ENCODE peak calls at places on chromosomes 16 and 17, in five cellular contexts. One of them, this sample, is unnamed. For H3K36me3, the result is how much of the 10 kb centered on the place peaks cover.

GRCh38 chr17:76732734-76733617 is 4.2 kb downstream of the SRSF2 start:
- DNase-seq in body of pancreas: no peak
- DNase-seq in right lobe of liver: no peak
- DNase-seq in transverse colon: no peak
- DNase-seq in IMR-90: no peak
- DNase-seq in this sample: no peak

GRCh38 chr17:41781404-41782110 is 5.0 kb downstream of the JUP start:
- DNase-seq in transverse colon: no peak
- DNase-seq in body of pancreas: no peak
- DNase-seq in IMR-90: no peak
- DNase-seq in right lobe of liver: no peak
- DNase-seq in this sample: no peak

GRCh38 chr16:22291860-22292692 is 5.1 kb upstream of the POLR3E start:
- DNase-seq in body of pancreas: no peak
- DNase-seq in transverse colon: no peak
- DNase-seq in IMR-90: peak
- DNase-seq in right lobe of liver: no peak
- DNase-seq in this sample: no peak

GRCh38 chr17:47844814-47845453 is 3.9 kb upstream of the SCRN2 start:
- DNase-seq in body of pancreas: no peak
- DNase-seq in right lobe of liver: no peak
- DNase-seq in IMR-90: peak
- DNase-seq in transverse colon: no peak
- DNase-seq in this sample: no peak

GRCh38 chr16:30152517-30152916 is 29.5 kb upstream of the MAPK3 start:
- DNase-seq in body of pancreas: no peak
- DNase-seq in IMR-90: no peak
- DNase-seq in transverse colon: no peak
- DNase-seq in right lobe of liver: no peak
- DNase-seq in this sample: no peak

GRCh38 chr16:84463221-84463620 is 41.2 kb downstream of the MEAK7 start:
- DNase-seq in right lobe of liver: no peak
- DNase-seq in IMR-90: no peak
- DNase-seq in body of pancreas: peak
- DNase-seq in transverse colon: no peak
- DNase-seq in this sample: no peak

GRCh38 chr16:84091460-84091859 is 25.3 kb downstream of the MBTPS1 start:
- DNase-seq in right lobe of liver: no peak
- DNase-seq in transverse colon: no peak
- DNase-seq in body of pancreas: no peak
- DNase-seq in IMR-90: no peak
- DNase-seq in this sample: no peak

GRCh38 chr17:59762022-59762825 is 54.8 kb downstream of the VMP1 start:
- DNase-seq in right lobe of liver: no peak
- DNase-seq in body of pancreas: no peak
- DNase-seq in transverse colon: no peak
- DNase-seq in IMR-90: peak
- DNase-seq in this sample: no peak

GRCh38 chr17:81871387-81872120 is 417 bp upstream of the ARHGDIA start:
- DNase-seq in transverse colon: peak
- DNase-seq in body of pancreas: peak
- DNase-seq in right lobe of liver: peak
- DNase-seq in IMR-90: peak
- DNase-seq in this sample: peak

GRCh38 chr17:60371818-60372510 is 20.0 kb downstream of the USP32 start:
- DNase-seq in IMR-90: no peak
- DNase-seq in transverse colon: no peak
- DNase-seq in right lobe of liver: no peak
- DNase-seq in body of pancreas: no peak
- DNase-seq in this sample: no peak

GRCh38 chr17:4365628-4366311 is 705 bp downstream of the UBE2G1 start:
- DNase-seq in transverse colon: peak
- DNase-seq in right lobe of liver: peak
- DNase-seq in body of pancreas: peak
- DNase-seq in IMR-90: no peak
- DNase-seq in this sample: no peak

GRCh38 chr17:76264425-76264754 is 758 bp upstream of the UBALD2 start:
- DNase-seq in IMR-90: no peak
- DNase-seq in body of pancreas: no peak
- DNase-seq in right lobe of liver: no peak
- DNase-seq in transverse colon: no peak
- DNase-seq in this sample: no peak

GRCh38 chr17:82120148-82120547 is 22.1 kb upstream of the FASN start:
- DNase-seq in IMR-90: peak
- DNase-seq in right lobe of liver: no peak
- DNase-seq in transverse colon: no peak
- DNase-seq in body of pancreas: no peak
- DNase-seq in this sample: no peak

GRCh38 chr16:48950184-48950583 is 331.5 kb downstream of the CBLN1 start:
- DNase-seq in transverse colon: no peak
- DNase-seq in IMR-90: peak
- DNase-seq in right lobe of liver: no peak
- DNase-seq in body of pancreas: no peak
- DNase-seq in this sample: no peak

GRCh38 chr16:9845661-9846361 is 336.4 kb downstream of the GRIN2A start:
- DNase-seq in body of pancreas: no peak
- DNase-seq in IMR-90: no peak
- DNase-seq in right lobe of liver: no peak
- DNase-seq in transverse colon: no peak
- DNase-seq in this sample: no peak

GRCh38 chr17:61015966-61016365 is 338.3 kb downstream of the BCAS3 start:
- DNase-seq in right lobe of liver: no peak
- DNase-seq in IMR-90: no peak
- DNase-seq in transverse colon: no peak
- DNase-seq in body of pancreas: no peak
- DNase-seq in this sample: no peak

DNA sequence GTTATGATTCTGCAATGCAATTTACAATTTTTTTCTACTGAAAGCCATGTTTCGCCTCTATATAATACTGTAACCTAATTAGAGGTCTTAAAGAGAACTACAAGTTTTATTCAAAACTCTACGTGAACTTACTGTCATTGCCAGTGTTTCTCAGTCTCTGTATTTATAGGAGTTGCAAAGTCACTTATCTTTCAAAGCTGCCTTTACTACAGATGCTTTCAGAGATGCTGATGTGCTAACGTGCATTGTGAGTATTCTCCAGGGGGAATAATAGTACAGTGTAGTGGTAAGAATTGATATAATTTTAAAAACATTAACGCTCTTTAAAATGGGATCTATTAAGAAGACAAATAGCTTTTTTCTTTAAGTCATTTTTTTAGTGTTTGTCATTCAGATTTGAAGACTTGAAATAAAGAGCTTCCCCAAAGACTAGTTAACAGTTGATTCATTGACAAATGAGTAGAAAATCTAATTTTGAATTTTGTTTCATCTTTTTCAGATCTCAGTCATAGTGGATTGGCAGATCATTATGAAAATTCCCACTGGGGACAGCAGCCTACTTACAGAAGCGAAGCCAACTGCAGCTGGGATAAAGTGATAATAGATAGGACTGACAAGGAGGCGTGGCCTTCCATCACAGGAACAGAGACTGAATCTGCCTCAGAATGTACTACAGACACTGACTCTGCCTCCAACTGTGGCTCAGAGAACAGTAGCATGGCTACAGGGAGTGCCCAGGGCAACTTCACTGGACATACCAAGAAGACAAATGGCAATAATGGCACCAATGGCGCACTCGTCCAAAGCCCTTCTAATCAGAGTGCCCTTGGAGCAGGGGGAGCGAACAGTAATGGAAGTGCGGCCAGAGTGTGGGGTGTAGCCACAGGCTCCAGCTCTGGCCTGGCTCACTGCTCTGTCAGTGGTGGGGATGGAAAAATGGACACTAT is 79.9 kb downstream of the TMC6 start:
- DNase-seq in body of pancreas: no peak
- DNase-seq in IMR-90: no peak
- DNase-seq in transverse colon: no peak
- DNase-seq in right lobe of liver: no peak
- DNase-seq in this sample: no peak
- TF ChIP-seq CTCF in body of pancreas: no peak
- TF ChIP-seq CTCF in IMR-90: no peak
- TF ChIP-seq CTCF in transverse colon: no peak
- TF ChIP-seq CTCF in right lobe of liver: no peak
- TF ChIP-seq CTCF in this sample: no peak

DNA sequence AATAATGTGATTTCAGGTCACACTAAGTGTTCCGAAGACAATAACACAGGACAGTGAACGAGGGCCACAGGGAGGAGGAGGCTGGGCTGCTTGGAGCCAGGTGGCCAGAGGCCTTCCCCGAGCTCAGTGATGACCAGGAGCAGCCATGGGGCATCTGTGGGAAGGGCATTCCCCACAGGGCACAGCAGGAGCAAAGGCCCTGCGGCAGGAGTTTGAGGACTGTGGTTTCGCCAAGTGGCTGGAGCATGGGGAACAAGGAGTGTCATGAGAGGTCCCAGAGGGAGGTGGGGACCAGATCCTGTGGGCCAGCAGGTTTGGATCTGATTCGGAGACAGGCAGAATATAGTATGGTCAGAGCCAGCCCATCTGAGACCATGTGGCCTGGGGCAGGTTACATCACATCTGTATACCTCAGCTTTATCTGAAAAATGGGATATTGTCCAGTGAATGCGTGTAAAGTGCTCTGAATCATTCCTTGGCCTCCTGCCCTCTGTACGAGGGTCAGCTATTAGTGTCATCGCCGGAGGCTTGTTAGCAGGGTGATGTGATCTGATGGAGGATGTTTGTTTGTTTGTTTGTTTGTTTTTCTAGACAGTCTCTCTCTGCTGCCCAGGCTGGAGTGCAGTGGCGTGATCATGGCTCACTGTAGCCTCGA is 176.8 kb downstream of the KATNIP start:
- DNase-seq in body of pancreas: no peak
- DNase-seq in transverse colon: no peak
- DNase-seq in right lobe of liver: no peak
- DNase-seq in IMR-90: peak
- DNase-seq in this sample: no peak
- H3K36me3 ChIP-seq in body of pancreas: under half
- H3K36me3 ChIP-seq in transverse colon: under half
- H3K36me3 ChIP-seq in right lobe of liver: under half
- H3K36me3 ChIP-seq in IMR-90: under half
- H3K36me3 ChIP-seq in this sample: under half

GRCh38 chr17:28993013-28993600 is 12.7 kb downstream of the SEZ6 start:
- DNase-seq in right lobe of liver: no peak
- DNase-seq in transverse colon: no peak
- DNase-seq in IMR-90: no peak
- DNase-seq in body of pancreas: no peak
- DNase-seq in this sample: no peak
- TF ChIP-seq CTCF in right lobe of liver: no peak
- TF ChIP-seq CTCF in transverse colon: no peak
- TF ChIP-seq CTCF in IMR-90: no peak
- TF ChIP-seq CTCF in body of pancreas: no peak
- TF ChIP-seq CTCF in this sample: no peak

DNA sequence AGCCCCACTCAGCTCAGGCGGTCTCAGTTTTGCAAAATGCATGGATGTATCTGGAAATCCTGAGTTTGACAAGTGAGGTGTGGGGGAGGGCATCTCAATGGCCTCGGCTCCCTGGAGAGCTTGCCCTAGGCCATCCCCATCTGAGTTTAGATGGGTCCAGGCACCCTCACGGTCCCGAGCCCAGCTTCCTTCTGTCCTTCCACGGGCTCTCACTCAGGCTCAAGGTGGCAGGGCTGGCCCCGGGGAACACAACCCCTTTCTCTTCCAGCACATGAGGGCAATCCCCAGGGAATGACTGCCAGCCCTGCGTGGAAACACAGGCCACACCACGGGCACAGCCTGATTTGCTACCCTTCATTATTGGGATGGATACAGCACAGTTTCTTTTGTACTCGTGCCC is 58.4 kb downstream of the AMFR start:
- DNase-seq in right lobe of liver: no peak
- DNase-seq in body of pancreas: no peak
- DNase-seq in IMR-90: no peak
- DNase-seq in transverse colon: no peak
- DNase-seq in this sample: no peak
- H3K36me3 ChIP-seq in right lobe of liver: under half
- H3K36me3 ChIP-seq in body of pancreas: under half
- H3K36me3 ChIP-seq in IMR-90: under half
- H3K36me3 ChIP-seq in transverse colon: under half
- H3K36me3 ChIP-seq in this sample: under half

GRCh38 chr16:86364653-86365380 is 145.5 kb upstream of the FOXF1 start:
- DNase-seq in right lobe of liver: no peak
- DNase-seq in body of pancreas: no peak
- DNase-seq in IMR-90: no peak
- DNase-seq in transverse colon: no peak
- DNase-seq in this sample: no peak

GRCh38 chr16:86362155-86362849 is 148.0 kb upstream of the FOXF1 start:
- DNase-seq in right lobe of liver: no peak
- DNase-seq in transverse colon: no peak
- DNase-seq in body of pancreas: no peak
- DNase-seq in IMR-90: no peak
- DNase-seq in this sample: no peak

GRCh38 chr16:86363836-86364618 is 146.3 kb upstream of the FOXF1 start:
- DNase-seq in transverse colon: peak
- DNase-seq in body of pancreas: no peak
- DNase-seq in IMR-90: no peak
- DNase-seq in right lobe of liver: no peak
- DNase-seq in this sample: no peak

GRCh38 chr16:86365513-86366040 is 144.8 kb upstream of the FOXF1 start:
- DNase-seq in right lobe of liver: no peak
- DNase-seq in body of pancreas: no peak
- DNase-seq in transverse colon: no peak
- DNase-seq in IMR-90: no peak
- DNase-seq in this sample: no peak

DNA sequence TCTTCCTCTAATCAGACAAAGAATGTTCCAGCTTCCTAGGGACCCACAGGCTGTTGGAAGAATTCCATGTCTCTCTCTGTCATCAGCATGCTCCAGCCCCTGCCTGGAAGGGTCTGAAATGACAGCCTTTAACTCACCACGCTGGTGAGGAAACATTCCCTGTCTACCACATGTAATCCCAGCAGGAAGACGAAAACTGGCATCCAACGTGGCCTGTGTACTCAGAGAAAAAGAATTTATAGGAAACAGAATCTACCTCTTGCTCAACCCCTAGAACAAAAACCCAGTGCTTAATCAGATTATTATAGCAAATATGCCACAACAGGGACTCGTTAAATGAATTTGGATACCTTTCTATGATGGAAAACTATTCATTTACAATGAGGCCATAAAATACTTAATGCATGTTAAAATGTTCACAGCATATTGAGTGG is 147.3 kb upstream of the FOXF1 start:
- DNase-seq in body of pancreas: no peak
- DNase-seq in right lobe of liver: no peak
- DNase-seq in transverse colon: peak
- DNase-seq in IMR-90: peak
- DNase-seq in this sample: no peak
- TF ChIP-seq CTCF in body of pancreas: no peak
- TF ChIP-seq CTCF in right lobe of liver: no peak
- TF ChIP-seq CTCF in transverse colon: no peak
- TF ChIP-seq CTCF in IMR-90: peak
- TF ChIP-seq CTCF in this sample: no peak